ENCODE peak calls at places on chromosome 15, in nine cellular contexts. D is AG10803; C is activated B cell treated with CpG ODN at 0.5 μM for 24 hours; N is foreskin fibroblast; Z is fibroblast of lung; Y is tibial artery; S is HFFc6; K is MM.1S; A is CD4-positive, alpha-beta T cell. W is an unnamed sample.

GRCh38 chr15:101049856-101050646 is 130.9 kb downstream of the LRRK1 start:
- DNase-seq in N (peak), D (no peak), S (no peak), Z (no peak), C (peak), A (no peak), K (no peak), Y (peak), W (no peak)

GRCh38 chr15:98231696-98232440 is 271.4 kb downstream of the ARRDC4 start:
- DNase-seq in D (peak), N (peak), S (peak), Z (no peak), K (no peak), Y (no peak), C (no peak), A (no peak), W (no peak)

GRCh38 chr15:70096215-70096974 is 1.3 kb downstream of the TLE3 start:
- DNase-seq in A (peak), K (peak), C (peak), N (peak), Z (peak), D (peak), Y (peak), S (no peak), W (no peak)

GRCh38 chr15:69129026-69129385 is 31.4 kb upstream of the GLCE start:
- DNase-seq in Z (no peak), A (no peak), C (no peak), N (no peak), D (peak), S (no peak), K (no peak), Y (no peak), W (no peak)

GRCh38 chr15:98981851-98982722 is 25.5 kb downstream of the PGPEP1L start:
- DNase-seq in A (no peak), Z (peak), C (no peak), K (no peak), N (peak), Y (no peak), S (peak), D (peak), W (no peak)

GRCh38 chr15:51379390-51379789 is 37.9 kb downstream of the GLDN start:
- DNase-seq in C (no peak), Z (no peak), A (no peak), K (no peak), S (no peak), N (no peak), Y (no peak), D (no peak), W (no peak)

GRCh38 chr15:89732451-89733172 is 18.4 kb downstream of the MESP1 start:
- DNase-seq in C (no peak), Y (no peak), S (no peak), Z (no peak), D (peak), A (no peak), K (no peak), N (no peak), W (no peak)

GRCh38 chr15:39269352-39269751 is 311.5 kb upstream of the THBS1 start:
- DNase-seq in D (no peak), S (no peak), Y (no peak), N (peak), A (no peak), K (no peak), Z (peak), C (no peak), W (no peak)

GRCh38 chr15:75363786-75364185 is 4.6 kb downstream of the MAN2C1 start:
- DNase-seq in Z (no peak), A (no peak), N (no peak), K (no peak), C (no peak), S (no peak), D (no peak), Y (no peak), W (no peak)

GRCh38 chr15:64845183-64845611 is 3.5 kb downstream of the PLEKHO2 start:
- DNase-seq in N (peak), Y (peak), Z (peak), C (no peak), K (no peak), S (no peak), A (no peak), D (no peak), W (no peak)

GRCh38 chr15:25251700-25252390 is 187.0 kb downstream of the UBE3A start:
- DNase-seq in K (no peak), N (no peak), Y (peak), D (no peak), A (peak), Z (no peak), S (no peak), C (no peak), W (no peak)

GRCh38 chr15:93584021-93584420 is 495.0 kb upstream of the RGMA start:
- DNase-seq in C (no peak), Z (no peak), K (no peak), Y (no peak), A (no peak), D (no peak), N (no peak), S (no peak), W (no peak)

GRCh38 chr15:101008158-101009139 is 89.3 kb downstream of the LRRK1 start:
- DNase-seq in Z (peak), Y (peak), S (no peak), D (peak), A (peak), C (peak), K (peak), N (peak), W (no peak)

GRCh38 chr15:92606126-92606835 is 49.3 kb downstream of the FAM174B start:
- DNase-seq in K (no peak), S (no peak), Y (peak), D (no peak), Z (no peak), A (no peak), C (no peak), N (no peak), W (no peak)

GRCh38 chr15:63324770-63325169 is 47.4 kb downstream of the APH1B start:
- DNase-seq in K (no peak), N (no peak), Z (no peak), D (no peak), A (no peak), Y (no peak), S (no peak), C (no peak), W (no peak)

GRCh38 chr15:42285042-42285441 is 11.8 kb upstream of the TMEM87A start:
- DNase-seq in Z (no peak), A (no peak), D (peak), S (no peak), K (no peak), N (peak), Y (no peak), C (no peak), W (no peak)

GRCh38 chr15:74196175-74196574 is 6.4 kb downstream of the STRA6 start:
- DNase-seq in S (peak), A (no peak), Y (no peak), K (no peak), D (peak), C (no peak), Z (peak), N (peak), W (peak)

GRCh38 chr15:43346305-43346704 is 15.9 kb upstream of the LCMT2 start:
- DNase-seq in N (peak), K (no peak), D (no peak), C (no peak), Y (no peak), A (no peak), S (no peak), Z (no peak), W (no peak)

GRCh38 chr15:46441294-46442062 is 806.6 kb downstream of the SQOR start:
- DNase-seq in S (peak), K (no peak), Y (no peak), C (no peak), A (no peak), N (peak), Z (peak), D (peak), W (no peak)

GRCh38 chr15:92687183-92687582 is 31.6 kb upstream of the FAM174B start:
- DNase-seq in N (no peak), D (no peak), S (peak), A (no peak), Y (no peak), C (no peak), K (no peak), Z (peak), W (no peak)

GRCh38 chr15:82040395-82040794 is 5.4 kb downstream of the MEX3B start:
- DNase-seq in C (no peak), Y (no peak), Z (no peak), K (no peak), A (no peak), D (no peak), S (no peak), N (no peak), W (no peak)

GRCh38 chr15:64144565-64145281 is 6.8 kb upstream of the SNX22 start:
- DNase-seq in D (no peak), Z (no peak), Y (no peak), N (no peak), S (no peak), K (no peak), C (no peak), A (no peak), W (no peak)

GRCh38 chr15:39312984-39313383 is 267.9 kb upstream of the THBS1 start:
- DNase-seq in S (no peak), C (no peak), A (no peak), Z (no peak), N (peak), Y (no peak), K (no peak), D (no peak), W (no peak)

GRCh38 chr15:61216519-61216918 is 12.6 kb downstream of the RORA start:
- DNase-seq in K (no peak), N (no peak), Y (no peak), D (no peak), C (no peak), A (no peak), Z (no peak), S (no peak), W (no peak)

GRCh38 chr15:69826818-69827174 is 270.9 kb downstream of the TLE3 start:
- DNase-seq in Z (peak), Y (no peak), K (no peak), D (no peak), S (no peak), A (no peak), C (no peak), N (no peak), W (no peak)

GRCh38 chr15:45287400-45287799 is 35.4 kb downstream of the SLC28A2 start:
- DNase-seq in D (no peak), Z (no peak), N (no peak), A (no peak), S (no peak), Y (no peak), C (no peak), K (no peak), W (no peak)

GRCh38 chr15:94097567-94097966 is 133.8 kb upstream of the MCTP2 start:
- DNase-seq in A (no peak), D (peak), C (no peak), K (no peak), N (no peak), Z (peak), Y (no peak), S (peak), W (no peak)

GRCh38 chr15:43529587-43530345 is 12.4 kb downstream of the MAP1A start:
- DNase-seq in C (no peak), S (peak), Y (no peak), Z (no peak), N (peak), D (no peak), A (no peak), K (no peak), W (no peak)

GRCh38 chr15:33534642-33535041 is 223.9 kb downstream of the RYR3 start:
- DNase-seq in Z (no peak), D (no peak), S (no peak), N (no peak), A (no peak), C (no peak), Y (no peak), K (no peak), W (no peak)

GRCh38 chr15:85316244-85316934 is 64.0 kb upstream of the AKAP13 start:
- DNase-seq in D (peak), S (peak), A (no peak), Y (no peak), K (no peak), Z (peak), C (no peak), N (peak), W (no peak)

GRCh38 chr15:89809093-89809786 is 5.4 kb downstream of the ANPEP start:
- DNase-seq in S (no peak), K (no peak), D (no peak), N (no peak), Z (peak), A (no peak), C (no peak), Y (no peak), W (no peak)

GRCh38 chr15:89409184-89409992 is 74.8 kb upstream of the POLG start:
- DNase-seq in A (no peak), K (no peak), D (no peak), Y (no peak), C (no peak), N (peak), S (no peak), Z (no peak), W (no peak)

GRCh38 chr15:62392411-62392810 is 227.3 kb upstream of the C2CD4B start:
- DNase-seq in A (no peak), Z (peak), C (no peak), S (peak), N (peak), K (peak), Y (no peak), D (peak), W (no peak)

GRCh38 chr15:74336061-74337005 is 31.1 kb downstream of the CYP11A1 start:
- DNase-seq in Z (no peak), C (no peak), A (no peak), S (peak), K (no peak), Y (peak), D (no peak), N (peak), W (no peak)

DNA sequence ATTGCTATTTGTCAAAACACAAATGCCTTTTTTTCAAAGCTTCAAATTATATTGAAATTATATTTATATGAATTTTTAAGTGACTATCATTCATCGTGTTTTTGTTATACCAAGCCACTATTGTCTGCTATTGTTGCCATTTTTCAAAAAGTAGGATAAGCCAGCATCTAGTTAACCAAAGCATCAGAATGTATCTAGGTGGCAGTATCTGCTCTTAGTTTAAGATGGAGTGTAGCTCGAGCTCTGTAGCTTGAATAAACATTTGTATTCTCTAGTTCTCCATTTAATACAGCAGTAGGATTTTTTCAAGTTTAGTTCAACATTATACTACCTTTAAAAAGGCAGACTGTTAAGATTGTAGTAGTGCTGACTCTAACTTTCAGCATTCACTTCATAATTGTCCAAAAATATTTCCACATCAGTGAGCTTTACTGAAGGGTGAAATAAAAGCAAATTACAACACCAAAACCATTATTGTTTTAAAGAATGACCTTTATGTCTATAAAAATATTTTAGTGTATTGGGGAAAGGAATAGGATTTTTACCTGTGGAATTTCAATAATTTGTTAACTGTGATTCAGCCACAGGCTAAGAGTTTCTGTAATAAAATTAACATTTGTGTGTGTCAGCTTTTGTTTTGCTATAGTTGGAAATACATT is 19.6 kb upstream of the C15orf61 start:
- DNase-seq in N (peak), S (peak), Y (no peak), K (no peak), C (no peak), D (peak), A (no peak), Z (peak), W (no peak)
- TF ChIP-seq CTCF in N (peak), S (peak), Y (no peak), K (peak), C (no peak), D (peak), A (peak), Z (peak), W (peak)

DNA sequence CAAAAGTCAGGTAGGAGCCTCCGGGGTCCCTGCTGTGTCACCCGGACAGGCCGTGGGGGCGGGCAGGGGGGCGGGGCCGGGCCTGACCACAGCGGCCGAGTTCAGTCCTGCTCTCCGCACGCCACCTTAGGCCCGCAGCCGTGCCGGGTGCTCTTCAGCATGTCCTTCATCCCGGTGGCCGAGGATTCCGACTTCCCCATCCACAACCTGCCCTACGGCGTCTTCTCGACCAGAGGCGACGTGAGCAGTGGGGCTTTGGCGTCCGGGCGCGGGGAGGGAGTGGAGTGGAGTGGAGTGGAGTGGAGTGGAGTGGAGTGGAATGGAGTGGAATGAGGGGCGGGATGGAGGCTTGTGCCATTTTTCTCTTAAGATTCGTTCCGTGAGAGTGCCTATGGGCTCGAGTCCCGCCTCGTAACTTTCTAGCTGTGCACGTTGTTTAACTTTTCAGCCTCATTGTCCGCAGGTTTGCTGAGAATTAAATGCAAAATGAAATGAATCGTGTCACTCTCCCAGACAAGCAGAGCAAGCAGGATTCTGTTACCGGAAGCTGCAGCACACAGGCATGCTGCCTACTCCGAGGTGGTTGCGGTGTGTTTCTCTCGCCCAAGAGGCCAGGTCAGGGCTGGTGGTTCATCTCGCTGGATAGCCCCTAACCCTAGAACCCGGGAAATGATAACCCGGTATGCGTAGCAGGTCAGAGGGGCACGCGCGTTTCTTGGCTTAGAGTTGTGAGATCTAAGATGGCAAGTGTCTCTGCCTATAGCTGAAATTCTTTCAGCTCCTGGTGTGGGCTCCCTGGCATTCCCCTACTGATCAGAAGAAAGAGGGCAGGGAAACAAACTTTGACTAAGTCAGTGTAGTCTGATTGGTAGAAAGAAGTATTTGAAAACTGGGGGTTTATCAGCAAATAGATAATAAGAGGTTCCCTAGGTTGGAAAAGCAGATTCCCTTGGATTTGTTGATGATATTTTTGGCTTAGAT is at the start of gene FAH:
- DNase-seq in C (peak), Y (no peak), K (peak), A (peak), D (peak), N (peak), Z (peak), S (peak), W (no peak)
- TF ChIP-seq CTCF in C (no peak), Y (no peak), K (no peak), A (no peak), D (no peak), N (no peak), Z (no peak), S (no peak), W (no peak)

DNA sequence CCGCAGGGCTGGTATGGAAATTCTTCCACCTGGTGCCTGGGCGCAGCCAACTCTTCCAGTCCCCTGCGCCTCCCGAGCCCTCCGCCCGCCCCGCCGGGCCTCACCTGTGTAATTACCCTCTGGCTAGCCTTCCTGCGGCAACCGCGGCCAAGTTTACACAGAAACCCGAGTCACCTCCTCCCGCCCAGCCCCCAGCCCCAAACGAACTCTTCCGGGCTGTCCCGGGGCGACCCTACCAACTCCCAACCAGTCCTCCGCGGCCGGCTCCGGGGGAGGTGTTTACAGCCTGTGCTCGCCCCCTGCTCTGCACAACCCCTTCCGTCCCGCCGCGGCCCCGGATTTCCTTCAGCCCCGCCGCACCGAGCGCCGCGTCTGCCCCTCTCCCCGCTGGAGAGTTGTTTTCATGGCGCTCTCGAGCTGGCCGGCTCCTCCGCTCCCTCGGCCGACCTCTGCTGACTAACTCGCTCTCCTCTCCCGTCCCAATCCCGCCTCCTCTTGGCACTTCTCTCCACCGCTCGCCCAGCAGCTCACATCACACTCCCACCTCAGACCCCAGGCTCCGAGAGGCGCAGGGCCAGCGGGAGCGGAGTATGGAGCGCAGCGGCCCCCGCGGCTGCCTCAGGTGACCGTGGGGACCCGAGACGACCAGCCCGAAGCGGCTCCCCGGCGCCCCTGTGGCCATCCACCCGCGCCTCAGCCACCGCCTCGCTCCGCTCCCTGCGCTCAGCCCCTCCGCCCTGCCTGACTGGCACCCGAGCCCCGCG is 538 bp downstream of the ATOSA start:
- DNase-seq in C (peak), S (peak), K (peak), A (peak), D (peak), Z (peak), N (peak), Y (peak), W (no peak)
- TF ChIP-seq CTCF in C (no peak), S (peak), K (no peak), A (no peak), D (peak), Z (no peak), N (peak), Y (no peak), W (no peak)

GRCh38 chr15:90933310-90933709 is 961 bp upstream of the HDDC3 start:
- DNase-seq in C (no peak), A (no peak), N (no peak), Y (no peak), S (no peak), Z (no peak), D (no peak), K (no peak), W (no peak)

GRCh38 chr15:90930861-90931629 is 1.3 kb downstream of the HDDC3 start:
- DNase-seq in Y (no peak), D (peak), Z (no peak), N (peak), C (no peak), S (no peak), K (peak), A (no peak), W (no peak)

GRCh38 chr15:90931737-90932659 is at the start of gene HDDC3:
- DNase-seq in S (peak), A (peak), D (peak), Z (peak), Y (peak), K (peak), N (peak), C (peak), W (no peak)

GRCh38 chr15:90934256-90934948 is 683 bp upstream of the UNC45A start:
- DNase-seq in N (peak), K (peak), Y (peak), C (peak), Z (peak), A (peak), D (peak), S (peak), W (no peak)

GRCh38 chr15:90932660-90932991 is 277 bp upstream of the HDDC3 start:
- DNase-seq in K (no peak), C (no peak), N (no peak), S (no peak), Y (no peak), D (no peak), A (no peak), Z (no peak), W (no peak)
- TF ChIP-seq CTCF in K (no peak), C (peak), N (no peak), S (peak), Y (no peak), D (no peak), A (peak), Z (no peak), W (no peak)

GRCh38 chr15:95922431-95922830 is 408.1 kb upstream of the NR2F2 start:
- DNase-seq in K (no peak), N (no peak), D (no peak), C (no peak), Y (no peak), A (no peak), S (no peak), Z (no peak), W (no peak)
- TF ChIP-seq CTCF in K (no peak), N (no peak), D (no peak), C (no peak), Y (no peak), A (no peak), S (no peak), Z (no peak), W (no peak)

W was measured in AG04449.